ENCODE peak calls at places on chromosomes 12 and 14, in four cellular contexts. N, H, Y and J are unnamed samples.

GRCh38 chr14:67480011-67480410 is 8.5 kb downstream of the TMEM229B start:
- DNase-seq in Y (no peak), H (peak), N (no peak), J (no peak)

GRCh38 chr12:5554711-5555110 is 122.8 kb downstream of the NTF3 start:
- DNase-seq in N (no peak), H (no peak), Y (no peak), J (no peak)

GRCh38 chr12:65826513-65827171 is 2.4 kb downstream of the HMGA2 start:
- DNase-seq in Y (no peak), H (no peak), N (no peak), J (peak)

GRCh38 chr12:75706786-75707605 is 195.6 kb upstream of the KRR1 start:
- DNase-seq in Y (no peak), N (no peak), H (peak), J (no peak)

GRCh38 chr12:71139153-71139735 is 18.6 kb downstream of the TSPAN8 start:
- DNase-seq in H (peak), N (no peak), Y (peak), J (no peak)

GRCh38 chr12:26833692-26834168 is 736 bp upstream of the ITPR2 start:
- DNase-seq in H (peak), N (no peak), Y (no peak), J (peak)

GRCh38 chr12:24222968-24223367 is 273.5 kb upstream of the SOX5 start:
- DNase-seq in N (no peak), H (no peak), Y (no peak), J (no peak)

GRCh38 chr12:109818900-109819500 is 14.2 kb downstream of the TRPV4 start:
- DNase-seq in Y (peak), H (no peak), N (no peak), J (no peak)

GRCh38 chr12:131681257-131681620 is 29.7 kb upstream of the SFSWAP start:
- DNase-seq in H (no peak), Y (no peak), N (no peak), J (no peak)

DNA sequence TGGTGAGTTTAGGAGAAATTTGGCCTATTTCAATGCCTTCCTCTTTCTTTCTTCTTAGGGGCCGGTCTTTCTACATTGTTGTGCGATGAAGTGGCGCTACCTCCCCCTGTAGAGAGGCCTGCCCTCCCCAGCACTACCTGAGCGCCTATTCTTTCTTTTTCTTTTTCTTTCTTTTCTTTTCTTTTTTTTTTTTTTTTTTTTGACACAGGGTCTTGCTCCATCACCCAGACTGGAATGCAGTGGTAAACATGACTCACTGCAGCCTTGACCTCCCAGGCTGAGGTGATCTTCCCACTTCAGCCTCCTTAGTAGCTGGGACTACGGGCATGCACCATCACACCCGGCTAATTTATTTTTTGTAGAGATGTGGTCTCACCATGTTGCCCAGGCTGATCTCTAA is 136.1 kb upstream of the MAX start:
- DNase-seq in H (no peak), Y (peak), N (no peak), J (no peak)
- TF ChIP-seq POLR2AphosphoS2 in H (no peak), Y (no peak), N (no peak), J (no peak)

GRCh38 chr12:41254004-41254403 is 65.9 kb downstream of the PDZRN4 start:
- DNase-seq in Y (no peak), H (no peak), N (no peak), J (no peak)

GRCh38 chr12:41254546-41254945 is 66.4 kb downstream of the PDZRN4 start:
- DNase-seq in H (no peak), N (no peak), Y (no peak), J (no peak)

GRCh38 chr12:41250748-41251147 is 62.6 kb downstream of the PDZRN4 start:
- DNase-seq in Y (no peak), N (no peak), H (no peak), J (no peak)
- TF ChIP-seq POLR2AphosphoS2 in Y (no peak), N (no peak), H (no peak), J (no peak)

DNA sequence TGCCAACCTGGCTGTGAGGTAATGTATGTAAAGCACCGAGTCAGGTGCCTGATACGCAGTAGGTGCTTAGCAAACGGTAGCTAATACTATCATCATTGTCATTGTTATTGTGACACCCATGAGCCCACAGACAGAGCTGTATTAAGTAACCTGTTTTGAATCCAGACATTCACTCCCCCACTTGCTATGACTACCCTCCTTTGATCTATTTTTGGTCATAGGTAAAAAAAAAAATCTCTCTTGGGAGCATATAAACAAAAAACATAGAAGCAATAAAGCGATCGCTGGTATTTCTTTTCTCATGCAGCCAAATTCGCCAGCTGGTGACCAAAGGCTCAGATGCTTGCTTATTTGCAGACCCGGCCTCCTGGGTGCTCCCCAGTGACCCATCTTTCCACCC is 330.2 kb downstream of the DPF3 start:
- DNase-seq in N (no peak), H (no peak), Y (no peak), J (no peak)
- TF ChIP-seq POLR2AphosphoS2 in N (no peak), H (no peak), Y (no peak), J (no peak)

GRCh38 chr14:51784466-51784865 is 75.9 kb upstream of the GNG2 start:
- DNase-seq in H (no peak), Y (no peak), N (no peak), J (no peak)
- TF ChIP-seq POLR2AphosphoS2 in H (no peak), Y (no peak), N (no peak), J (no peak)